ENCODE peak calls at places on chromosomes 7 and 10, in five cellular contexts. One of them, this sample, is unnamed. For H3K9me3, the result is how much of the 10 kb centered on the place peaks cover.

GRCh38 chr10:75544923-75545322 is 113.5 kb downstream of the LRMDA start:
- DNase-seq in OCI-LY7: no peak
- DNase-seq in neural progenitor cell: no peak
- DNase-seq in A549: no peak
- DNase-seq in upper lobe of right lung: no peak
- DNase-seq in this sample: no peak

GRCh38 chr7:106659963-106660861 is 746 bp downstream of the CCDC71L start:
- DNase-seq in OCI-LY7: peak
- DNase-seq in neural progenitor cell: peak
- DNase-seq in A549: peak
- DNase-seq in upper lobe of right lung: peak
- DNase-seq in this sample: peak

GRCh38 chr10:67779455-67780205 is 58.4 kb downstream of the DNAJC12 start:
- DNase-seq in OCI-LY7: peak
- DNase-seq in neural progenitor cell: peak
- DNase-seq in A549: peak
- DNase-seq in upper lobe of right lung: no peak
- DNase-seq in this sample: no peak

GRCh38 chr7:99543916-99544315 is 8.0 kb downstream of the FAM200A start:
- DNase-seq in OCI-LY7: no peak
- DNase-seq in neural progenitor cell: no peak
- DNase-seq in A549: no peak
- DNase-seq in upper lobe of right lung: no peak
- DNase-seq in this sample: peak

GRCh38 chr10:102101152-102101551 is 19.0 kb downstream of the LDB1 start:
- DNase-seq in OCI-LY7: no peak
- DNase-seq in neural progenitor cell: no peak
- DNase-seq in A549: peak
- DNase-seq in upper lobe of right lung: no peak
- DNase-seq in this sample: no peak

GRCh38 chr7:140623995-140624902 is 16.4 kb downstream of the DENND2A start:
- DNase-seq in OCI-LY7: no peak
- DNase-seq in neural progenitor cell: no peak
- DNase-seq in A549: no peak
- DNase-seq in upper lobe of right lung: no peak
- DNase-seq in this sample: no peak

GRCh38 chr10:3143366-3143765 is 29.2 kb downstream of the PITRM1 start:
- DNase-seq in OCI-LY7: no peak
- DNase-seq in neural progenitor cell: no peak
- DNase-seq in A549: no peak
- DNase-seq in upper lobe of right lung: no peak
- DNase-seq in this sample: peak

GRCh38 chr10:92239600-92240288 is 51.1 kb downstream of the CPEB3 start:
- DNase-seq in OCI-LY7: peak
- DNase-seq in neural progenitor cell: peak
- DNase-seq in A549: no peak
- DNase-seq in upper lobe of right lung: peak
- DNase-seq in this sample: peak

GRCh38 chr7:159068893-159069448 is 75.7 kb downstream of the VIPR2 start:
- DNase-seq in OCI-LY7: no peak
- DNase-seq in neural progenitor cell: no peak
- DNase-seq in A549: no peak
- DNase-seq in upper lobe of right lung: peak
- DNase-seq in this sample: no peak

GRCh38 chr10:93820434-93820833 is 62.7 kb downstream of the LGI1 start:
- DNase-seq in OCI-LY7: no peak
- DNase-seq in neural progenitor cell: no peak
- DNase-seq in A549: no peak
- DNase-seq in upper lobe of right lung: no peak
- DNase-seq in this sample: no peak

GRCh38 chr10:29862926-29863614 is 196.3 kb downstream of the JCAD start:
- DNase-seq in OCI-LY7: no peak
- DNase-seq in neural progenitor cell: no peak
- DNase-seq in A549: peak
- DNase-seq in upper lobe of right lung: no peak
- DNase-seq in this sample: no peak

GRCh38 chr7:31062746-31063435 is 10.8 kb downstream of the ADCYAP1R1 start:
- DNase-seq in OCI-LY7: no peak
- DNase-seq in neural progenitor cell: no peak
- DNase-seq in A549: no peak
- DNase-seq in upper lobe of right lung: no peak
- DNase-seq in this sample: no peak

GRCh38 chr10:103548581-103549348 is 55.3 kb downstream of the NEURL1 start:
- DNase-seq in OCI-LY7: no peak
- DNase-seq in neural progenitor cell: no peak
- DNase-seq in A549: no peak
- DNase-seq in upper lobe of right lung: peak
- DNase-seq in this sample: no peak

DNA sequence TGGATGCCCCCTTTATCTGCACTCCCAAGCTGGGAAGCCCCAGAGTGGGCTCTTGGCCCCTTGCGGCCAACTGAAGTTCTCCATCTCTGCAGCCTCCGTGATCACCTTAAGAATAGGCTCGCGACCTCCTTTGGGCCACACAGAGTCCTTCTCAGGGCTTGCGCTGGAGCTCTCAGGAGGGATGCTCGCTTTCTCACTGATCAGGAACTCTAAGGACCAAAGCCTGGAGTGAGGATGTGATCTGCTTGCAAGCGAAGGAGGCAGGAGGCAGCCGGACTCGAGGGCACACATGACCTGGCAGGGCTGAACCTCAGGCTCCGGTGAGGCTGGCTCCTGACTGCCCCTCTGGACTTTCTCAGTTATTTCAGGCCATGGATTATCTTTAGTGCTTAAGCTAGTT is 192.1 kb upstream of the MKI67 start:
- DNase-seq in OCI-LY7: no peak
- DNase-seq in neural progenitor cell: no peak
- DNase-seq in A549: no peak
- DNase-seq in upper lobe of right lung: no peak
- DNase-seq in this sample: no peak
- H3K9me3 ChIP-seq in OCI-LY7: under half
- H3K9me3 ChIP-seq in neural progenitor cell: under half
- H3K9me3 ChIP-seq in A549: under half
- H3K9me3 ChIP-seq in upper lobe of right lung: under half
- H3K9me3 ChIP-seq in this sample: under half

GRCh38 chr10:86034710-86035109 is 331.9 kb downstream of the GRID1 start:
- DNase-seq in OCI-LY7: no peak
- DNase-seq in neural progenitor cell: no peak
- DNase-seq in A549: no peak
- DNase-seq in upper lobe of right lung: no peak
- DNase-seq in this sample: no peak

GRCh38 chr10:86036544-86036831 is 330.1 kb downstream of the GRID1 start:
- DNase-seq in OCI-LY7: no peak
- DNase-seq in neural progenitor cell: no peak
- DNase-seq in A549: no peak
- DNase-seq in upper lobe of right lung: no peak
- DNase-seq in this sample: no peak

GRCh38 chr10:86035791-86036543 is 330.6 kb downstream of the GRID1 start:
- DNase-seq in OCI-LY7: no peak
- DNase-seq in neural progenitor cell: no peak
- DNase-seq in A549: no peak
- DNase-seq in upper lobe of right lung: no peak
- DNase-seq in this sample: no peak

GRCh38 chr10:86038371-86038770 is 328.2 kb downstream of the GRID1 start:
- DNase-seq in OCI-LY7: no peak
- DNase-seq in neural progenitor cell: no peak
- DNase-seq in A549: no peak
- DNase-seq in upper lobe of right lung: no peak
- DNase-seq in this sample: no peak

GRCh38 chr10:86037096-86037495 is 329.5 kb downstream of the GRID1 start:
- DNase-seq in OCI-LY7: no peak
- DNase-seq in neural progenitor cell: no peak
- DNase-seq in A549: no peak
- DNase-seq in upper lobe of right lung: no peak
- DNase-seq in this sample: no peak
- H3K4me3 ChIP-seq in OCI-LY7: no peak
- H3K4me3 ChIP-seq in neural progenitor cell: no peak
- H3K4me3 ChIP-seq in A549: no peak
- H3K4me3 ChIP-seq in upper lobe of right lung: no peak
- H3K4me3 ChIP-seq in this sample: no peak

GRCh38 chr10:37015498-37015897 is 109.9 kb upstream of the ANKRD30A start:
- DNase-seq in OCI-LY7: no peak
- DNase-seq in neural progenitor cell: no peak
- DNase-seq in A549: no peak
- DNase-seq in upper lobe of right lung: no peak
- DNase-seq in this sample: no peak

GRCh38 chr10:37010741-37011140 is 114.7 kb upstream of the ANKRD30A start:
- DNase-seq in OCI-LY7: no peak
- DNase-seq in neural progenitor cell: no peak
- DNase-seq in A549: peak
- DNase-seq in upper lobe of right lung: no peak
- DNase-seq in this sample: no peak
- H3K9me3 ChIP-seq in OCI-LY7: under half
- H3K9me3 ChIP-seq in neural progenitor cell: under half
- H3K9me3 ChIP-seq in A549: under half
- H3K9me3 ChIP-seq in upper lobe of right lung: under half
- H3K9me3 ChIP-seq in this sample: under half

GRCh38 chr10:24951201-24952145 is 933 bp downstream of the PRTFDC1 start:
- DNase-seq in OCI-LY7: no peak
- DNase-seq in neural progenitor cell: peak
- DNase-seq in A549: peak
- DNase-seq in upper lobe of right lung: no peak
- DNase-seq in this sample: peak
- H3K4me3 ChIP-seq in OCI-LY7: no peak
- H3K4me3 ChIP-seq in neural progenitor cell: peak
- H3K4me3 ChIP-seq in A549: peak
- H3K4me3 ChIP-seq in upper lobe of right lung: peak
- H3K4me3 ChIP-seq in this sample: peak